ENCODE peak calls at places on chromosomes 1 and 21, in nine cellular contexts. One of them, this sample, is unnamed. For H3K4me1, the result is how much of the 10 kb centered on the place peaks cover.

GRCh38 chr1:58982259-58982998 is 198.6 kb upstream of the JUN start:
- DNase-seq in vagina: no peak
- DNase-seq in HCT116: no peak
- DNase-seq in sigmoid colon: no peak
- DNase-seq in H1: no peak
- DNase-seq in suprapubic skin: no peak
- DNase-seq in stomach: peak
- DNase-seq in upper lobe of left lung: no peak
- DNase-seq in breast epithelium: no peak
- DNase-seq in this sample: peak

GRCh38 chr21:36117276-36117675 is 17.6 kb upstream of the CBR3 start:
- DNase-seq in sigmoid colon: no peak
- DNase-seq in breast epithelium: no peak
- DNase-seq in suprapubic skin: no peak
- DNase-seq in vagina: no peak
- DNase-seq in H1: no peak
- DNase-seq in stomach: no peak
- DNase-seq in upper lobe of left lung: no peak
- DNase-seq in HCT116: no peak
- DNase-seq in this sample: no peak

GRCh38 chr1:225477296-225477911 is 49.6 kb upstream of the LBR start:
- DNase-seq in vagina: peak
- DNase-seq in breast epithelium: no peak
- DNase-seq in HCT116: no peak
- DNase-seq in sigmoid colon: no peak
- DNase-seq in upper lobe of left lung: peak
- DNase-seq in suprapubic skin: peak
- DNase-seq in stomach: no peak
- DNase-seq in H1: no peak
- DNase-seq in this sample: no peak

GRCh38 chr1:151739590-151740355 is 18.5 kb downstream of the RIIAD1 start:
- DNase-seq in breast epithelium: peak
- DNase-seq in sigmoid colon: no peak
- DNase-seq in H1: no peak
- DNase-seq in suprapubic skin: peak
- DNase-seq in HCT116: no peak
- DNase-seq in stomach: peak
- DNase-seq in upper lobe of left lung: peak
- DNase-seq in vagina: no peak
- DNase-seq in this sample: peak

GRCh38 chr1:21468597-21468996 is 28.7 kb downstream of the NBPF3 start:
- DNase-seq in vagina: no peak
- DNase-seq in stomach: peak
- DNase-seq in upper lobe of left lung: no peak
- DNase-seq in breast epithelium: no peak
- DNase-seq in H1: no peak
- DNase-seq in suprapubic skin: no peak
- DNase-seq in HCT116: no peak
- DNase-seq in sigmoid colon: no peak
- DNase-seq in this sample: no peak

GRCh38 chr1:230090194-230090711 is 23.2 kb downstream of the GALNT2 start:
- DNase-seq in HCT116: no peak
- DNase-seq in suprapubic skin: no peak
- DNase-seq in breast epithelium: no peak
- DNase-seq in H1: no peak
- DNase-seq in upper lobe of left lung: no peak
- DNase-seq in vagina: no peak
- DNase-seq in stomach: no peak
- DNase-seq in sigmoid colon: no peak
- DNase-seq in this sample: no peak

GRCh38 chr1:166189126-166189525 is 22.3 kb upstream of the FAM78B start:
- DNase-seq in HCT116: no peak
- DNase-seq in breast epithelium: no peak
- DNase-seq in vagina: no peak
- DNase-seq in stomach: no peak
- DNase-seq in upper lobe of left lung: no peak
- DNase-seq in suprapubic skin: no peak
- DNase-seq in H1: no peak
- DNase-seq in sigmoid colon: no peak
- DNase-seq in this sample: no peak

GRCh38 chr1:215833936-215834729 is 267.0 kb downstream of the KCTD3 start:
- DNase-seq in sigmoid colon: no peak
- DNase-seq in vagina: no peak
- DNase-seq in suprapubic skin: no peak
- DNase-seq in upper lobe of left lung: no peak
- DNase-seq in stomach: no peak
- DNase-seq in H1: no peak
- DNase-seq in HCT116: no peak
- DNase-seq in breast epithelium: no peak
- DNase-seq in this sample: no peak

GRCh38 chr1:232381676-232382075 is 248.3 kb downstream of the SIPA1L2 start:
- DNase-seq in breast epithelium: no peak
- DNase-seq in sigmoid colon: no peak
- DNase-seq in upper lobe of left lung: no peak
- DNase-seq in suprapubic skin: no peak
- DNase-seq in H1: no peak
- DNase-seq in vagina: no peak
- DNase-seq in stomach: no peak
- DNase-seq in HCT116: no peak
- DNase-seq in this sample: no peak

GRCh38 chr1:147752531-147752930 is 7.9 kb downstream of the GJA5 start:
- DNase-seq in H1: no peak
- DNase-seq in breast epithelium: no peak
- DNase-seq in suprapubic skin: no peak
- DNase-seq in sigmoid colon: no peak
- DNase-seq in HCT116: no peak
- DNase-seq in vagina: no peak
- DNase-seq in upper lobe of left lung: no peak
- DNase-seq in stomach: no peak
- DNase-seq in this sample: no peak

DNA sequence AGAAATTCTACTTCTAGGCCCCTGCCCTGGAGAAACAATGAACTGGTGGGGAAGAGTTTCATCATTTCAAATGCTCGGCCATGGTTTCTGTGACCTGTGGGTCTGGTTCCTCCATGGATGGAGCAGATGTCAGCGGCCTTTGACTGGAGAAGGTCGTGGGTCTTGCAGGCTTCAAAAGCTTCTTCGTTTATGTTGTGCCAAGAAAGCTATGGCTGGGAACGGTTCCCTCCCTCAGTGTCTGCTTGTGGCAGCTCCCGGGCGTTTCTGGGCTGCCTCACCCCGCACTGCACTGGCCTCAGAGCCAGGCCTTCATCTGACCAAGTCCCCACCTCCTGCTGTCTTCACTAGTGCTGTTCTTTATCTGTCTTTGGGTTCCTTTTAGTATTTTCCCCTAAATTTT is 46.4 kb upstream of the POFUT2 start:
- DNase-seq in stomach: no peak
- DNase-seq in upper lobe of left lung: no peak
- DNase-seq in H1: no peak
- DNase-seq in sigmoid colon: peak
- DNase-seq in breast epithelium: no peak
- DNase-seq in suprapubic skin: no peak
- DNase-seq in HCT116: no peak
- DNase-seq in vagina: no peak
- DNase-seq in this sample: no peak
- TF ChIP-seq POLR2AphosphoS5 in stomach: no peak
- TF ChIP-seq POLR2AphosphoS5 in upper lobe of left lung: no peak
- TF ChIP-seq POLR2AphosphoS5 in H1: no peak
- TF ChIP-seq POLR2AphosphoS5 in sigmoid colon: no peak
- TF ChIP-seq POLR2AphosphoS5 in breast epithelium: no peak
- TF ChIP-seq POLR2AphosphoS5 in suprapubic skin: no peak
- TF ChIP-seq POLR2AphosphoS5 in HCT116: no peak
- TF ChIP-seq POLR2AphosphoS5 in vagina: no peak
- TF ChIP-seq POLR2AphosphoS5 in this sample: no peak

DNA sequence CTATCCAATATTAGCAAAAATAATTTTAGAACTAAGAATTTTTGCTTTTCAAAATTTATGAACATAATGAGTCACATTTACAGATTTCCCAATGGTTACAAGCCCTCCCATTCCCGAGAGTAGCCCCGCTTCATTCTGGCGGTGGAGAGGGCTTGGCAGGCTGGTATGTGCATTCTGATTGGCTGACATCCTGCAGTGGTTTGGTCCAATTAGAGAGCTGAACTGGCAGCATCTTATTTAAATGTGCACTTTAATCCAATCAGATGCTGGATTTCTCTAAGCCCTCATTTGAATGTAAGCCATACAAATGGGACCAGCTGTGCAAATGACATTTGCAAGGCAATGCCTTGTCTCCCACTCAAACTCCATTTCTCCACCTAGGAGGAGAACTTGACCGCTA is 18.0 kb upstream of the TRIM17 start:
- DNase-seq in HCT116: no peak
- DNase-seq in stomach: no peak
- DNase-seq in breast epithelium: no peak
- DNase-seq in sigmoid colon: no peak
- DNase-seq in upper lobe of left lung: no peak
- DNase-seq in vagina: no peak
- DNase-seq in suprapubic skin: peak
- DNase-seq in H1: no peak
- DNase-seq in this sample: no peak
- TF ChIP-seq POLR2A in HCT116: no peak
- TF ChIP-seq POLR2A in stomach: no peak
- TF ChIP-seq POLR2A in breast epithelium: no peak
- TF ChIP-seq POLR2A in sigmoid colon: no peak
- TF ChIP-seq POLR2A in upper lobe of left lung: no peak
- TF ChIP-seq POLR2A in vagina: no peak
- TF ChIP-seq POLR2A in suprapubic skin: no peak
- TF ChIP-seq POLR2A in H1: no peak
- TF ChIP-seq POLR2A in this sample: no peak

DNA sequence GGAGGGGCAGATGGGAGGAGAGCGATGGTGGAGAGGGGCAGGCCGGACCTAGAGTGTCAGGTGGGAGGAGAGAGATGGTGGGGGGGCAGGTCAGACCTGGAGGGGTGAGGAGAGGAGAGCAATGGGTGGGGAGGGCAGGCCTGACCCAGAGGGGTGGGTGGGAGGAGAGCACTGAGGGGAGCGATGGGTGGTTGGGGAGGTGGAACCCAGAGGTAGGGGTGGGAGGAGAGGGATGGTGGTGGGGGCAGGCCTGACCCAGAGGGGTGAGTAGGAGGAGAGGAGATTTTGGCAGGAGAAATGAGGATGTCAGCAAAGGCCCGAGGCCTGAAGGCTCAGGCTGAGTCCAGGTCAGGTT is 157.3 kb upstream of the VAMP3 start:
- DNase-seq in upper lobe of left lung: no peak
- DNase-seq in suprapubic skin: no peak
- DNase-seq in stomach: no peak
- DNase-seq in sigmoid colon: peak
- DNase-seq in vagina: no peak
- DNase-seq in H1: no peak
- DNase-seq in HCT116: no peak
- DNase-seq in breast epithelium: no peak
- DNase-seq in this sample: no peak
- H3K4me1 ChIP-seq in upper lobe of left lung: under half
- H3K4me1 ChIP-seq in suprapubic skin: under half
- H3K4me1 ChIP-seq in stomach: under half
- H3K4me1 ChIP-seq in sigmoid colon: under half
- H3K4me1 ChIP-seq in vagina: under half
- H3K4me1 ChIP-seq in H1: under half
- H3K4me1 ChIP-seq in HCT116: under half
- H3K4me1 ChIP-seq in breast epithelium: under half
- H3K4me1 ChIP-seq in this sample: under half

DNA sequence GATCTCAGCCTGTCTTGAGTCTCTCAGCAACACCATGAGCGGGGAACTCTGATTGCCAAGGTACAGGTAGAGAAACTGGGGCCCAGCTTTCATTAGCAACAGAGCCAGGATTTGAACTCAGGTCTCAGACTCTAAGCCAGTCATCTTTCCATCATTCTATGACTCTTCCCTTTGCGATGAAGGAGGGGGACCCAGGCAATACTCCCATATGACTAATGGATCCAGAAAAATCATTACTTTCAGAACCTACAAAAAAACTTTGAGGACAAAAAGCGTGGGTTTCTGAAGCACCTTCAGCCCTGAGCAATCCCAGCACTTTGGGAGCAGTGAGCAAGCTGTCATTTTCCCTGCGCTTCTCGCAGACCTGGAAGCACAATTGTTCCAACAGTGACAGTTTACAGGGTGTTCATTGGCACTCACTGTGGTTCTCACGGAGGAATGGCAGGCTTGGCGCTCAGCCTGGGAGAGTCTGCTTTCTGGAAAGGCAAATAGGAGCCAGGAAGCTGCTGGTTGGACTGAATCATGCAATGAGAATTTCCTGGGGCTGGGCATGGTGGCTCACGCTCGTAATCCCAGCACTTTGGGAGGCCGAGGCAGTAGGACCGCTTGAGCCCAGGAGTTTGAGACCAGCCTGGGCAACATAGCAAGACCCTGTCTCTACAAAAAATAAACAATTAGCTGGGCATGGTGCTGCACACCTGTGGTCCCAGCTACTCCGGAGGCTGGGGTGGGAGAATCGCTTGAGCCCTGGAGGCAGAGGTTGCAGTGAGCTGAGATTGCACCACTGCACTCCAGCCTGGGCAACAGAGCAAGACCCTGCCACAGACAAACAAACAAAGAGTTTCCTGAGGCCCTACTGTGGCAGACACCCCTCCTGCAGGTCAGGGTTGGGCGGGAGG is 40.1 kb downstream of the SLC2A7 start:
- DNase-seq in stomach: peak
- DNase-seq in suprapubic skin: no peak
- DNase-seq in HCT116: peak
- DNase-seq in upper lobe of left lung: peak
- DNase-seq in sigmoid colon: peak
- DNase-seq in breast epithelium: peak
- DNase-seq in vagina: no peak
- DNase-seq in H1: no peak
- DNase-seq in this sample: peak
- TF ChIP-seq POLR2AphosphoS5 in stomach: peak
- TF ChIP-seq POLR2AphosphoS5 in suprapubic skin: no peak
- TF ChIP-seq POLR2AphosphoS5 in HCT116: peak
- TF ChIP-seq POLR2AphosphoS5 in upper lobe of left lung: peak
- TF ChIP-seq POLR2AphosphoS5 in sigmoid colon: peak
- TF ChIP-seq POLR2AphosphoS5 in breast epithelium: no peak
- TF ChIP-seq POLR2AphosphoS5 in vagina: peak
- TF ChIP-seq POLR2AphosphoS5 in H1: no peak
- TF ChIP-seq POLR2AphosphoS5 in this sample: peak

DNA sequence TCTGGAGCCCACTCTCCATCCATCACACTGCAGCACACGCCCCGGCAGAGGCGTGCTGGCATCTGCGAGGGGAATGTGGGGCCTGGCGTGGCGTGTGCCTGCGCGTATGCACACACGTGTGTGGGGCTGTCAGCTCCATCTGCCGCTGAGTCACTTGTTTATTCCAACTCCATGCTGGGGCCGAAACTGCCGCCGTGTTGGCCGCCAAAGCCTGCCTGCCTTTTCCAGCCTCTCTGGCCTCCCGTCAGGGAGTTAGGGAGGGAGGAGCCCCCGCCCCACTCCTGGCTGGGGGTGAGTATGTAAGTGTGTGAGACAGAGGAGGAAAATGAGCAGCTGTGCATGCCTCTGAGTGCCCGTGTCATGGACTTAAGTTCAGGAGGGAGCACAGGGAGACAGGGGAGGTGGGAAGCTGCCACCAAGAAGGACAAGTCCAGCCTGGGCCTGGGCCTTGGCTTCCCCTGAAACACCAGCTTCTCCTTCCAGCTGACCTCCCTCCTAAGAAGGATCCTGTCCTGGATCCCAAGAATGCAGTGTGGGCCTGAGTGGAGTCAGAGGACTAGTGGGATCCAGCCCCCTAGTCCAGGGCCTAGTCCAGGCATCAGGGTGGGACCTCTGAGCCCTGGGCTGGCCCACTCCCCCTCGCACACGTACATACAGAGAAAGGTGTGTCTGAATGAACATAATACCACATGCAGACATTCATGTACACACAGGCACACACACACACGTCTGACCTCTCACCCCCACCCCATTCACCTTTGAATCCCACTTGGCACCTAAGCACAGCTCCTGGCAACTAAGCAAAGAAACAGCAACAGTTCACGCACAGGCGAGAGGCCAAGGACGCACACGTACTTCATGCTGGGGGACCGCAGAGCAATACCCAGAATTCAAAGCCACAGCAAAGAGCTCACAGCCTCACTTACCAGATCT is 24.7 kb downstream of the MEF2D start:
- DNase-seq in sigmoid colon: peak
- DNase-seq in breast epithelium: peak
- DNase-seq in HCT116: no peak
- DNase-seq in stomach: peak
- DNase-seq in H1: no peak
- DNase-seq in upper lobe of left lung: no peak
- DNase-seq in suprapubic skin: peak
- DNase-seq in vagina: no peak
- DNase-seq in this sample: peak
- TF ChIP-seq POLR2A in sigmoid colon: no peak
- TF ChIP-seq POLR2A in breast epithelium: no peak
- TF ChIP-seq POLR2A in HCT116: no peak
- TF ChIP-seq POLR2A in stomach: no peak
- TF ChIP-seq POLR2A in H1: no peak
- TF ChIP-seq POLR2A in upper lobe of left lung: no peak
- TF ChIP-seq POLR2A in suprapubic skin: no peak
- TF ChIP-seq POLR2A in vagina: no peak
- TF ChIP-seq POLR2A in this sample: peak

This sample was measured in prostate gland.